ENCODE peak calls at places on chromosomes 16 and 17, in four cellular contexts. One of them, this sample, is unnamed.

GRCh38 chr16:54936979-54937672 is 6.5 kb downstream of the IRX5 start:
- DNase-seq in HL-60: peak; percentile 30
- DNase-seq in activated CD4-positive, alpha-beta T cell treated with anti-CD3 and anti-CD28 coated beads for 24 hours: no peak
- DNase-seq in bronchial epithelial cell: peak; percentile 61
- DNase-seq in this sample: no peak

GRCh38 chr17:50420419-50421112 is 5.5 kb upstream of the ACSF2 start:
- DNase-seq in HL-60: no peak
- DNase-seq in activated CD4-positive, alpha-beta T cell treated with anti-CD3 and anti-CD28 coated beads for 24 hours: no peak
- DNase-seq in bronchial epithelial cell: no peak
- DNase-seq in this sample: no peak

GRCh38 chr16:1745181-1745899 is 26.0 kb downstream of the NME3 start:
- DNase-seq in HL-60: no peak
- DNase-seq in activated CD4-positive, alpha-beta T cell treated with anti-CD3 and anti-CD28 coated beads for 24 hours: no peak
- DNase-seq in bronchial epithelial cell: no peak
- DNase-seq in this sample: peak; percentile 31

GRCh38 chr16:14015948-14016347 is 55.2 kb upstream of the MRTFB start:
- DNase-seq in HL-60: no peak
- DNase-seq in activated CD4-positive, alpha-beta T cell treated with anti-CD3 and anti-CD28 coated beads for 24 hours: no peak
- DNase-seq in bronchial epithelial cell: peak; percentile 94
- DNase-seq in this sample: no peak

GRCh38 chr17:47935961-47936360 is 5.4 kb upstream of the PNPO start:
- DNase-seq in HL-60: no peak
- DNase-seq in activated CD4-positive, alpha-beta T cell treated with anti-CD3 and anti-CD28 coated beads for 24 hours: no peak
- DNase-seq in bronchial epithelial cell: peak; percentile 87
- DNase-seq in this sample: peak; percentile 77

GRCh38 chr16:79278506-79278905 is 322.0 kb downstream of the MAF start:
- DNase-seq in HL-60: no peak
- DNase-seq in activated CD4-positive, alpha-beta T cell treated with anti-CD3 and anti-CD28 coated beads for 24 hours: peak; percentile 47
- DNase-seq in bronchial epithelial cell: no peak
- DNase-seq in this sample: no peak

GRCh38 chr17:31532161-31532515 is 140.7 kb downstream of the RAB11FIP4 start:
- DNase-seq in HL-60: no peak
- DNase-seq in activated CD4-positive, alpha-beta T cell treated with anti-CD3 and anti-CD28 coated beads for 24 hours: no peak
- DNase-seq in bronchial epithelial cell: no peak
- DNase-seq in this sample: no peak

GRCh38 chr16:86768999-86769398 is 190.7 kb downstream of the FOXL1 start:
- DNase-seq in HL-60: no peak
- DNase-seq in activated CD4-positive, alpha-beta T cell treated with anti-CD3 and anti-CD28 coated beads for 24 hours: no peak
- DNase-seq in bronchial epithelial cell: peak; percentile 48
- DNase-seq in this sample: peak; percentile 84

GRCh38 chr17:12973496-12974318 is 44.1 kb downstream of the ELAC2 start:
- DNase-seq in HL-60: no peak
- DNase-seq in activated CD4-positive, alpha-beta T cell treated with anti-CD3 and anti-CD28 coated beads for 24 hours: no peak
- DNase-seq in bronchial epithelial cell: no peak
- DNase-seq in this sample: no peak

GRCh38 chr16:972316-973002 is 1.7 kb upstream of the LMF1 start:
- DNase-seq in HL-60: no peak
- DNase-seq in activated CD4-positive, alpha-beta T cell treated with anti-CD3 and anti-CD28 coated beads for 24 hours: no peak
- DNase-seq in bronchial epithelial cell: no peak
- DNase-seq in this sample: no peak

GRCh38 chr16:57600048-57600835 is 28.2 kb upstream of the ADGRG1 start:
- DNase-seq in HL-60: no peak
- DNase-seq in activated CD4-positive, alpha-beta T cell treated with anti-CD3 and anti-CD28 coated beads for 24 hours: no peak
- DNase-seq in bronchial epithelial cell: peak; percentile 50
- DNase-seq in this sample: peak; percentile 79

GRCh38 chr16:2156025-2156848 is 655 bp downstream of the TRAF7 start:
- DNase-seq in HL-60: peak; percentile 56
- DNase-seq in activated CD4-positive, alpha-beta T cell treated with anti-CD3 and anti-CD28 coated beads for 24 hours: no peak
- DNase-seq in bronchial epithelial cell: peak; percentile 67
- DNase-seq in this sample: peak; percentile 14

GRCh38 chr17:82718986-82719685 is 2.6 kb downstream of the FN3KRP start:
- DNase-seq in HL-60: no peak
- DNase-seq in activated CD4-positive, alpha-beta T cell treated with anti-CD3 and anti-CD28 coated beads for 24 hours: no peak
- DNase-seq in bronchial epithelial cell: no peak
- DNase-seq in this sample: no peak

GRCh38 chr16:28012031-28012445 is 51.5 kb downstream of the GSG1L start:
- DNase-seq in HL-60: no peak
- DNase-seq in activated CD4-positive, alpha-beta T cell treated with anti-CD3 and anti-CD28 coated beads for 24 hours: no peak
- DNase-seq in bronchial epithelial cell: no peak
- DNase-seq in this sample: no peak

GRCh38 chr17:62794666-62794971 is 13.5 kb downstream of the MARCHF10 start:
- DNase-seq in HL-60: no peak
- DNase-seq in activated CD4-positive, alpha-beta T cell treated with anti-CD3 and anti-CD28 coated beads for 24 hours: no peak
- DNase-seq in bronchial epithelial cell: no peak
- DNase-seq in this sample: no peak

GRCh38 chr17:3672571-3672970 is 4.0 kb downstream of the EMC6 start:
- DNase-seq in HL-60: no peak
- DNase-seq in activated CD4-positive, alpha-beta T cell treated with anti-CD3 and anti-CD28 coated beads for 24 hours: no peak
- DNase-seq in bronchial epithelial cell: no peak
- DNase-seq in this sample: no peak

GRCh38 chr17:63984651-63985386 is 12.1 kb upstream of the SCN4A start:
- DNase-seq in HL-60: peak; percentile 68
- DNase-seq in activated CD4-positive, alpha-beta T cell treated with anti-CD3 and anti-CD28 coated beads for 24 hours: peak; percentile 38
- DNase-seq in bronchial epithelial cell: peak; percentile 73
- DNase-seq in this sample: peak; percentile 16

GRCh38 chr17:80264048-80264792 is 3.6 kb downstream of the RNF213 start:
- DNase-seq in HL-60: no peak
- DNase-seq in activated CD4-positive, alpha-beta T cell treated with anti-CD3 and anti-CD28 coated beads for 24 hours: no peak
- DNase-seq in bronchial epithelial cell: no peak
- DNase-seq in this sample: no peak

GRCh38 chr16:49350265-49351103 is 23.1 kb upstream of the C16orf78 start:
- DNase-seq in HL-60: no peak
- DNase-seq in activated CD4-positive, alpha-beta T cell treated with anti-CD3 and anti-CD28 coated beads for 24 hours: peak; percentile 42
- DNase-seq in bronchial epithelial cell: peak; percentile 23
- DNase-seq in this sample: no peak

GRCh38 chr17:16516594-16517018 is 24.6 kb upstream of the LRRC75A start:
- DNase-seq in HL-60: no peak
- DNase-seq in activated CD4-positive, alpha-beta T cell treated with anti-CD3 and anti-CD28 coated beads for 24 hours: no peak
- DNase-seq in bronchial epithelial cell: peak; percentile 52
- DNase-seq in this sample: peak; percentile 10

GRCh38 chr16:709651-710499 is 4.3 kb upstream of the FBXL16 start:
- DNase-seq in HL-60: no peak
- DNase-seq in activated CD4-positive, alpha-beta T cell treated with anti-CD3 and anti-CD28 coated beads for 24 hours: no peak
- DNase-seq in bronchial epithelial cell: peak; percentile 49
- DNase-seq in this sample: peak; percentile 83

GRCh38 chr17:41369023-41369422 is 590 bp downstream of the KRT33B start:
- DNase-seq in HL-60: no peak
- DNase-seq in activated CD4-positive, alpha-beta T cell treated with anti-CD3 and anti-CD28 coated beads for 24 hours: no peak
- DNase-seq in bronchial epithelial cell: no peak
- DNase-seq in this sample: no peak

GRCh38 chr17:78208486-78208885 is 5.6 kb upstream of the BIRC5 start:
- DNase-seq in HL-60: no peak
- DNase-seq in activated CD4-positive, alpha-beta T cell treated with anti-CD3 and anti-CD28 coated beads for 24 hours: no peak
- DNase-seq in bronchial epithelial cell: no peak
- DNase-seq in this sample: no peak

GRCh38 chr16:58670177-58670576 is 14.4 kb downstream of the SLC38A7 start:
- DNase-seq in HL-60: no peak
- DNase-seq in activated CD4-positive, alpha-beta T cell treated with anti-CD3 and anti-CD28 coated beads for 24 hours: no peak
- DNase-seq in bronchial epithelial cell: no peak
- DNase-seq in this sample: peak; percentile 4

GRCh38 chr17:50050431-50051032 is 5.4 kb upstream of the ITGA3 start:
- DNase-seq in HL-60: no peak
- DNase-seq in activated CD4-positive, alpha-beta T cell treated with anti-CD3 and anti-CD28 coated beads for 24 hours: no peak
- DNase-seq in bronchial epithelial cell: no peak
- DNase-seq in this sample: no peak

GRCh38 chr16:85387731-85388295 is 225.3 kb upstream of the GSE1 start:
- DNase-seq in HL-60: no peak
- DNase-seq in activated CD4-positive, alpha-beta T cell treated with anti-CD3 and anti-CD28 coated beads for 24 hours: no peak
- DNase-seq in bronchial epithelial cell: no peak
- DNase-seq in this sample: no peak

GRCh38 chr17:40707720-40708119 is 4.2 kb upstream of the KRT24 start:
- DNase-seq in HL-60: peak; percentile 5
- DNase-seq in activated CD4-positive, alpha-beta T cell treated with anti-CD3 and anti-CD28 coated beads for 24 hours: no peak
- DNase-seq in bronchial epithelial cell: peak; percentile 51
- DNase-seq in this sample: peak; percentile 32

GRCh38 chr16:71808593-71809449 is at the start of gene AP1G1:
- DNase-seq in HL-60: peak; percentile 96
- DNase-seq in activated CD4-positive, alpha-beta T cell treated with anti-CD3 and anti-CD28 coated beads for 24 hours: peak; percentile 80
- DNase-seq in bronchial epithelial cell: peak; percentile 94
- DNase-seq in this sample: peak; percentile 93

GRCh38 chr17:79872762-79873161 is 33.5 kb upstream of the CBX4 start:
- DNase-seq in HL-60: no peak
- DNase-seq in activated CD4-positive, alpha-beta T cell treated with anti-CD3 and anti-CD28 coated beads for 24 hours: no peak
- DNase-seq in bronchial epithelial cell: no peak
- DNase-seq in this sample: no peak

GRCh38 chr16:265711-266110 is 10.0 kb downstream of the RGS11 start:
- DNase-seq in HL-60: no peak
- DNase-seq in activated CD4-positive, alpha-beta T cell treated with anti-CD3 and anti-CD28 coated beads for 24 hours: no peak
- DNase-seq in bronchial epithelial cell: peak; percentile 26
- DNase-seq in this sample: no peak

GRCh38 chr16:15482068-15482747 is 47.8 kb downstream of the BMERB1 start:
- DNase-seq in HL-60: no peak
- DNase-seq in activated CD4-positive, alpha-beta T cell treated with anti-CD3 and anti-CD28 coated beads for 24 hours: no peak
- DNase-seq in bronchial epithelial cell: peak; percentile 100
- DNase-seq in this sample: peak; percentile 96

GRCh38 chr16:88853336-88853941 is 3.3 kb downstream of the GALNS start:
- DNase-seq in HL-60: no peak
- DNase-seq in activated CD4-positive, alpha-beta T cell treated with anti-CD3 and anti-CD28 coated beads for 24 hours: no peak
- DNase-seq in bronchial epithelial cell: no peak
- DNase-seq in this sample: no peak

GRCh38 chr17:1920948-1921351 is 91.1 kb downstream of the RPA1 start:
- DNase-seq in HL-60: no peak
- DNase-seq in activated CD4-positive, alpha-beta T cell treated with anti-CD3 and anti-CD28 coated beads for 24 hours: no peak
- DNase-seq in bronchial epithelial cell: no peak
- DNase-seq in this sample: no peak

GRCh38 chr17:45120558-45120957 is 11.8 kb downstream of the PLCD3 start:
- DNase-seq in HL-60: no peak
- DNase-seq in activated CD4-positive, alpha-beta T cell treated with anti-CD3 and anti-CD28 coated beads for 24 hours: no peak
- DNase-seq in bronchial epithelial cell: no peak
- DNase-seq in this sample: no peak

This sample was measured in RCC 7860.